ENCODE peak calls at places on chromosomes 7 and 10, in four cellular contexts. One of them, this sample, is unnamed.

GRCh38 chr10:61600389-61600788 is 62.3 kb upstream of the CABCOCO1 start:
- DNase-seq in K562: no peak
- DNase-seq in H1: no peak
- DNase-seq in HepG2: no peak
- DNase-seq in this sample: no peak

GRCh38 chr10:79105164-79105739 is 36.5 kb downstream of the ZMIZ1 start:
- DNase-seq in H1: no peak
- DNase-seq in HepG2: peak
- DNase-seq in K562: no peak
- DNase-seq in this sample: no peak

GRCh38 chr10:95604630-95605029 is 43.5 kb upstream of the SORBS1 start:
- DNase-seq in H1: no peak
- DNase-seq in HepG2: peak
- DNase-seq in K562: no peak
- DNase-seq in this sample: no peak

GRCh38 chr7:29606287-29606721 is 42.7 kb downstream of the PRR15 start:
- DNase-seq in K562: peak
- DNase-seq in H1: no peak
- DNase-seq in HepG2: peak
- DNase-seq in this sample: no peak

GRCh38 chr7:105691029-105691691 is 109.9 kb upstream of the EFCAB10 start:
- DNase-seq in K562: no peak
- DNase-seq in HepG2: no peak
- DNase-seq in H1: no peak
- DNase-seq in this sample: no peak

GRCh38 chr10:84329094-84329611 is 764 bp downstream of the CCSER2 start:
- DNase-seq in K562: peak
- DNase-seq in H1: no peak
- DNase-seq in HepG2: peak
- DNase-seq in this sample: no peak

GRCh38 chr10:74928742-74929191 is 102.4 kb downstream of the KAT6B start:
- DNase-seq in HepG2: no peak
- DNase-seq in K562: no peak
- DNase-seq in H1: no peak
- DNase-seq in this sample: no peak

GRCh38 chr7:150931199-150931869 is 46.8 kb downstream of the KCNH2 start:
- DNase-seq in H1: no peak
- DNase-seq in HepG2: no peak
- DNase-seq in K562: no peak
- DNase-seq in this sample: no peak

GRCh38 chr10:71255817-71256660 is 43.7 kb downstream of the UNC5B start:
- DNase-seq in K562: no peak
- DNase-seq in H1: no peak
- DNase-seq in HepG2: no peak
- DNase-seq in this sample: no peak

GRCh38 chr10:118031351-118032075 is 15.2 kb downstream of the RAB11FIP2 start:
- DNase-seq in HepG2: no peak
- DNase-seq in K562: no peak
- DNase-seq in H1: no peak
- DNase-seq in this sample: no peak

GRCh38 chr10:103663802-103664201 is 170.3 kb downstream of the NEURL1 start:
- DNase-seq in H1: no peak
- DNase-seq in HepG2: no peak
- DNase-seq in K562: no peak
- DNase-seq in this sample: no peak

GRCh38 chr10:94133239-94133638 is 139.5 kb downstream of the PLCE1 start:
- DNase-seq in K562: no peak
- DNase-seq in HepG2: no peak
- DNase-seq in H1: no peak
- DNase-seq in this sample: no peak

GRCh38 chr7:105309235-105310156 is 79.2 kb downstream of the SRPK2 start:
- DNase-seq in HepG2: no peak
- DNase-seq in K562: peak
- DNase-seq in H1: no peak
- DNase-seq in this sample: no peak

GRCh38 chr7:103727982-103728610 is 261.4 kb downstream of the RELN start:
- DNase-seq in HepG2: no peak
- DNase-seq in H1: no peak
- DNase-seq in K562: no peak
- DNase-seq in this sample: no peak

GRCh38 chr7:90988523-90988922 is 275.7 kb upstream of the FZD1 start:
- DNase-seq in K562: no peak
- DNase-seq in HepG2: no peak
- DNase-seq in H1: no peak
- DNase-seq in this sample: no peak

GRCh38 chr7:151181011-151181431 is 6.0 kb downstream of the ASB10 start:
- DNase-seq in K562: no peak
- DNase-seq in HepG2: no peak
- DNase-seq in H1: no peak
- DNase-seq in this sample: no peak

GRCh38 chr7:99039384-99039891 is 104.5 kb downstream of the SMURF1 start:
- DNase-seq in K562: no peak
- DNase-seq in H1: peak
- DNase-seq in HepG2: no peak
- DNase-seq in this sample: no peak

GRCh38 chr10:100009793-100010676 is at the start of gene DNMBP:
- DNase-seq in K562: peak
- DNase-seq in H1: peak
- DNase-seq in HepG2: peak
- DNase-seq in this sample: no peak

GRCh38 chr10:89389254-89389653 is 3.2 kb upstream of the IFIT1 start:
- DNase-seq in HepG2: peak
- DNase-seq in H1: no peak
- DNase-seq in K562: no peak
- DNase-seq in this sample: no peak

GRCh38 chr7:100655908-100656674 is at the start of gene ACTL6B:
- DNase-seq in K562: peak
- DNase-seq in HepG2: no peak
- DNase-seq in H1: peak
- DNase-seq in this sample: no peak

GRCh38 chr10:86061301-86061873 is 305.2 kb downstream of the GRID1 start:
- DNase-seq in H1: no peak
- DNase-seq in K562: no peak
- DNase-seq in HepG2: no peak
- DNase-seq in this sample: no peak

GRCh38 chr7:36708765-36709164 is 15.5 kb downstream of the AOAH start:
- DNase-seq in K562: no peak
- DNase-seq in HepG2: no peak
- DNase-seq in H1: no peak
- DNase-seq in this sample: no peak

GRCh38 chr7:100022621-100023020 is 7.2 kb downstream of the ZKSCAN1 start:
- DNase-seq in HepG2: peak
- DNase-seq in K562: no peak
- DNase-seq in H1: no peak
- DNase-seq in this sample: no peak

GRCh38 chr7:916291-916941 is 38.1 kb downstream of the ADAP1 start:
- DNase-seq in HepG2: no peak
- DNase-seq in K562: no peak
- DNase-seq in H1: no peak
- DNase-seq in this sample: no peak

GRCh38 chr7:75914655-75915415 is at the start of gene POR:
- DNase-seq in K562: peak
- DNase-seq in H1: peak
- DNase-seq in HepG2: peak
- DNase-seq in this sample: peak

GRCh38 chr10:94104316-94105060 is 110.8 kb downstream of the PLCE1 start:
- DNase-seq in HepG2: peak
- DNase-seq in K562: no peak
- DNase-seq in H1: no peak
- DNase-seq in this sample: no peak

GRCh38 chr10:17787087-17787942 is 21.8 kb upstream of the MRC1 start:
- DNase-seq in K562: no peak
- DNase-seq in H1: no peak
- DNase-seq in HepG2: no peak
- DNase-seq in this sample: no peak

GRCh38 chr7:52685351-52685750 is 350.1 kb upstream of the POM121L12 start:
- DNase-seq in HepG2: no peak
- DNase-seq in K562: no peak
- DNase-seq in H1: no peak
- DNase-seq in this sample: no peak

GRCh38 chr10:126222736-126223511 is 165.4 kb downstream of the ADAM12 start:
- DNase-seq in K562: no peak
- DNase-seq in H1: no peak
- DNase-seq in HepG2: no peak
- DNase-seq in this sample: no peak
- TF ChIP-seq SRF in K562: no peak
- TF ChIP-seq SRF in H1: no peak
- TF ChIP-seq SRF in HepG2: no peak
- TF ChIP-seq SRF in this sample: no peak

DNA sequence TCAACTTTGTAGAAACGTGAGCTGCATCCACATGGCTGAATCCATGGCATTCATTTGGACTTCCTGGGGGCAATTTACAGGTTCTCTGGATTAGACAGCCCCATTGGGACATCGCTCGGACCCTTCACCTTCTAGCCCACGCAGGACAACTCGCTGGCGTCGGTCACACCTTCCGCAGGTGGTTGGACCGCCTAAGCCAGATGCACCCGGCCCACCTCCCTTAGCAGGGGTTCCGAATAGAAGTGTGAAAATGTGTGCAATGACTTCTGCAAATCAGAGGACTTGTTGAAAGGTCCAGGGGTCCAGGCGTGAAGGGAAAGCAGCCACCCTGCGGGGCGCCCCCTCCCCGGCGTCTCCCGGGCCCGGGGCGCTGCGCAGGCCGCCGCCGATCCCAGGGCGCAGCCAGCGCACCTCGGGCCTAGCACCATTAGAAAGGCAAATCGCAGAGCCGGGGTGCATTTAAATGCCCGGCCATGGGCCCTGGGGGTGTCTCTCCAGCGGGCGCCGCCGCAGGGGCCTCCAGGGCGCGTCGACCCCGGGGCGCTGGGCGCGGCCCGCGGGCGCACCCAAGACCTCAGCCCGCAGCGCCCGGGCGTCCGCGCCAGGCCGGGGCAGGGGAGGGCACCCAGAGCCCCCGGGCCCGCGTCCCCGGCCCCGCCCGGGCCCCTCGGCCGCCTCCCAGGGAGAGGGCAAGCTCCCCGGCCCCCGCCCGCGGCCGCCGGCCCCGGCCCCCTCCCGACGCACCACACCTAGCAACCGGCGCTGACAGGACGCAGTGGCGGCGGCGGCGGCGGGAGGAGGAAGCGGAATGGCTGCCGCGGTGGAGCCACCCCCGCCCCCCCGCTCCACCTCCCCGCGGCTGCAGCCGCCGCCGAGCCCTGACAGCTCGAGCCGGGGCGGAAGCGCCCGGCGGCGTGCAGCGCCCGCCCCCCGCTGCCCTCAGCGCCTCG is 1.2 kb downstream of the JAZF1 start:
- DNase-seq in H1: peak
- DNase-seq in K562: peak
- DNase-seq in HepG2: no peak
- DNase-seq in this sample: no peak
- TF ChIP-seq EP300 in H1: no peak
- TF ChIP-seq EP300 in K562: no peak
- TF ChIP-seq EP300 in HepG2: no peak
- TF ChIP-seq EP300 in this sample: no peak

GRCh38 chr10:114609518-114610426 is 48.3 kb downstream of the ABLIM1 start:
- DNase-seq in HepG2: no peak
- DNase-seq in K562: no peak
- DNase-seq in H1: no peak
- DNase-seq in this sample: no peak

GRCh38 chr10:114604357-114605129 is 53.5 kb downstream of the ABLIM1 start:
- DNase-seq in HepG2: no peak
- DNase-seq in K562: no peak
- DNase-seq in H1: no peak
- DNase-seq in this sample: no peak

GRCh38 chr10:114605155-114605797 is 52.8 kb downstream of the ABLIM1 start:
- DNase-seq in HepG2: peak
- DNase-seq in K562: no peak
- DNase-seq in H1: no peak
- DNase-seq in this sample: no peak

GRCh38 chr10:114603943-114604342 is 54.1 kb downstream of the ABLIM1 start:
- DNase-seq in HepG2: no peak
- DNase-seq in H1: no peak
- DNase-seq in K562: peak
- DNase-seq in this sample: no peak

DNA sequence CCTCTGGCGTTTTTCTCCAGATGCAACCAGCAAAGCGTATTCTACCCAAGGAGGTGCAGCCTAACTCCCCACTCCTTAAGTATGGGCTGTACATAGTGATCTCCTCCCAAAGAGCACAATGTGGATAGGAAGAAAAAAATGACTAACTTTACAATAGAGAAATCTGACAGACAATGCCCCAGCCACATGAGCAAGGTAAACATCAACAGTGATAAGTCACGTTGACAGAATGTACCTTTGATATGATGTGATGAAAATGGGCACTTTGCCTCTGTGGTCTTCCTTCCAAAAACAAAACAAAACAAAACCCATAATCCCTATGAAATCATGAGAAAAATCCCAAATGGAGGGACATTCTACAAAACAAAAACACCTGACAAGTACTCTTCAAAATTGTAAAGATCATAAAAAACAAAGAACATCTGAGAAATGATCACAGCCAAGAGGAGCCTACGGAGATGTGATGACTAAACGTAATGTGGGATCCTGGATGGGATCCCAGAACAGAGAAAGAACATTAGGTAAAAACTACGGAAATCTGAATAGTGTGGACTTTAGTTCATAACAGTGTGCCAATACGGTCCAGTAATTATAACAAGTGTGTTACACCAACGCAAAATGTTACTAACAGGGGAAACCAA is 50.6 kb downstream of the ABLIM1 start:
- DNase-seq in HepG2: no peak
- DNase-seq in H1: no peak
- DNase-seq in K562: no peak
- DNase-seq in this sample: no peak
- TF ChIP-seq SRF in HepG2: no peak
- TF ChIP-seq SRF in H1: no peak
- TF ChIP-seq SRF in K562: no peak
- TF ChIP-seq SRF in this sample: no peak

GRCh38 chr7:57400531-57401155 is 49.3 kb upstream of the ZNF716 start:
- DNase-seq in H1: no peak
- DNase-seq in K562: no peak
- DNase-seq in HepG2: no peak
- DNase-seq in this sample: no peak

GRCh38 chr7:57399251-57399940 is 50.6 kb upstream of the ZNF716 start:
- DNase-seq in H1: no peak
- DNase-seq in K562: no peak
- DNase-seq in HepG2: no peak
- DNase-seq in this sample: no peak

GRCh38 chr7:57398548-57398947 is 51.4 kb upstream of the ZNF716 start:
- DNase-seq in HepG2: no peak
- DNase-seq in H1: no peak
- DNase-seq in K562: no peak
- DNase-seq in this sample: no peak

GRCh38 chr7:57403601-57404342 is 46.2 kb upstream of the ZNF716 start:
- DNase-seq in HepG2: no peak
- DNase-seq in H1: no peak
- DNase-seq in K562: peak
- DNase-seq in this sample: no peak

DNA sequence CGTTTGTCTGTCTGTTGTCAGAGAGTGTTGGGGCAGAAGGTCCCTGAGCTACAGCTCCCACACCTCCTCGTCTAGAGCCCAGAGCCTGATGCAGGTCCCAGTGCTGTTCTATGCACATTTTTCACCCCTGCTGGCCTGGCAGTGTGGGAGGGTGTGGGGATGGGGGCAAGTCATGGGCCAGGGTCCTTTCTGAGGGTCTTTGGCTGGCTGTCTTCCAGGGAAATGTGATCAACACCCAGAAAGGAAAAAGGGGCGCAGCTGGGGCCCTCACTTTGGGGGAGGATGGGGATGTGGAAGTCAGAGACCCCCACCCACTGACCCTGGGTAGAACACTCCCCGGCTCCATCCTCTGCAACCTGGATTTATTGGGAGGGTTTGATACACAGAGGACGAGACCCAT is 50.0 kb upstream of the ZNF716 start:
- DNase-seq in HepG2: no peak
- DNase-seq in K562: no peak
- DNase-seq in H1: no peak
- DNase-seq in this sample: no peak
- TF ChIP-seq EP300 in HepG2: no peak
- TF ChIP-seq EP300 in K562: no peak
- TF ChIP-seq EP300 in H1: no peak
- TF ChIP-seq EP300 in this sample: no peak